ENCODE peak calls at places on chromosomes 2 and 18, in five cellular contexts. F is CD8-positive, alpha-beta T cell; O is BJ; C is right lobe of liver; N is hepatocyte. S is an unnamed sample.

GRCh38 chr2:231662028-231662810 is 46.1 kb upstream of the PTMA start:
- DNase-seq in N (peak), F (peak), C (peak), O (peak), S (no peak)

GRCh38 chr2:152320166-152320565 is 14.8 kb upstream of the FMNL2 start:
- DNase-seq in O (no peak), C (no peak), N (no peak), F (no peak), S (no peak)

GRCh38 chr2:180203972-180204371 is 196.9 kb upstream of the CWC22 start:
- DNase-seq in O (no peak), C (no peak), F (no peak), N (peak), S (no peak)

GRCh38 chr2:137912358-137912757 is 51.9 kb upstream of the HNMT start:
- DNase-seq in F (no peak), N (no peak), C (no peak), O (no peak), S (no peak)

GRCh38 chr2:36889782-36890181 is 76.6 kb downstream of the STRN start:
- DNase-seq in N (peak), C (no peak), F (no peak), O (peak), S (no peak)

GRCh38 chr18:12420831-12421421 is 13.2 kb downstream of the PRELID3A start:
- DNase-seq in N (peak), C (no peak), O (no peak), F (no peak), S (peak)

GRCh38 chr2:85174943-85175342 is 41.8 kb downstream of the TCF7L1 start:
- DNase-seq in O (no peak), C (no peak), F (no peak), N (no peak), S (no peak)

GRCh38 chr2:70546885-70547284 is 6.7 kb downstream of the TGFA start:
- DNase-seq in O (no peak), N (no peak), F (no peak), C (no peak), S (no peak)

GRCh38 chr2:75146903-75147332 is 52.4 kb downstream of the TACR1 start:
- DNase-seq in N (no peak), C (no peak), F (no peak), O (no peak), S (no peak)

GRCh38 chr2:45498661-45499550 is 112.2 kb downstream of the SRBD1 start:
- DNase-seq in O (no peak), F (no peak), N (no peak), C (no peak), S (no peak)

GRCh38 chr2:232688201-232688600 is 8.9 kb upstream of the GIGYF2 start:
- DNase-seq in O (no peak), C (no peak), N (no peak), F (no peak), S (no peak)

GRCh38 chr2:184692137-184692734 is 93.9 kb downstream of the ZNF804A start:
- DNase-seq in F (no peak), O (peak), N (no peak), C (no peak), S (no peak)

GRCh38 chr2:203543898-203544328 is 8.8 kb upstream of the RAPH1 start:
- DNase-seq in C (peak), O (no peak), F (no peak), N (peak), S (no peak)

GRCh38 chr18:79935925-79936324 is 15.5 kb downstream of the SLC66A2 start:
- DNase-seq in F (no peak), C (no peak), N (no peak), O (no peak), S (peak)

GRCh38 chr18:76212958-76213357 is 282.1 kb downstream of the ZNF516 start:
- DNase-seq in N (no peak), F (no peak), O (no peak), C (no peak), S (no peak)

GRCh38 chr2:101773137-101773536 is 75.6 kb downstream of the MAP4K4 start:
- DNase-seq in C (no peak), O (no peak), N (no peak), F (no peak), S (no peak)

GRCh38 chr2:25373269-25373981 is 31.7 kb upstream of the DNMT3A start:
- DNase-seq in F (no peak), N (no peak), C (peak), O (no peak), S (peak)

GRCh38 chr18:616380-616995 is 19.7 kb downstream of the CLUL1 start:
- DNase-seq in F (no peak), C (no peak), N (peak), O (no peak), S (no peak)

GRCh38 chr2:169363570-169364150 is 1.3 kb upstream of the LRP2 start:
- DNase-seq in C (peak), F (no peak), O (no peak), N (peak), S (no peak)

GRCh38 chr2:120436885-120437603 is 91.1 kb downstream of the INHBB start:
- DNase-seq in N (peak), C (no peak), O (no peak), F (no peak), S (no peak)

GRCh38 chr2:172403402-172403801 is 24.0 kb upstream of the ITGA6 start:
- DNase-seq in C (no peak), N (no peak), F (no peak), O (no peak), S (no peak)

GRCh38 chr2:68251187-68251854 is 1.0 kb downstream of the PPP3R1 start:
- DNase-seq in O (no peak), F (peak), C (peak), N (peak), S (no peak)

GRCh38 chr2:107588960-107589542 is 237.6 kb upstream of the RGPD4 start:
- DNase-seq in C (no peak), F (no peak), O (no peak), N (no peak), S (no peak)

GRCh38 chr2:202870431-202871160 is 970 bp downstream of the ICA1L start:
- DNase-seq in O (no peak), C (peak), N (peak), F (peak), S (no peak)

GRCh38 chr18:28735731-28736130 is 558.8 kb upstream of the CDH2 start:
- DNase-seq in N (no peak), F (no peak), O (peak), C (no peak), S (no peak)

GRCh38 chr2:124315221-124315880 is 290.3 kb downstream of the CNTNAP5 start:
- DNase-seq in O (no peak), N (no peak), F (no peak), C (no peak), S (no peak)

GRCh38 chr2:147483293-147483669 is 361.5 kb upstream of the ACVR2A start:
- DNase-seq in O (no peak), C (no peak), N (no peak), F (no peak), S (no peak)

GRCh38 chr2:138137949-138138348 is 173.7 kb downstream of the HNMT start:
- DNase-seq in F (no peak), O (no peak), N (no peak), C (no peak), S (no peak)

GRCh38 chr2:26724784-26725515 is 32.4 kb downstream of the KCNK3 start:
- DNase-seq in O (no peak), C (no peak), N (no peak), F (no peak), S (no peak)

GRCh38 chr2:240229005-240229404 is 88.5 kb upstream of the OTOS start:
- DNase-seq in C (no peak), F (no peak), O (no peak), N (no peak), S (no peak)

GRCh38 chr2:221758076-221758475 is 186.0 kb upstream of the EPHA4 start:
- DNase-seq in F (no peak), O (no peak), C (no peak), N (no peak), S (no peak)

GRCh38 chr2:8414946-8415869 is 266.6 kb upstream of the ID2 start:
- DNase-seq in C (no peak), N (no peak), O (no peak), F (no peak), S (no peak)

GRCh38 chr2:127581516-127582490 is 46.3 kb downstream of the MYO7B start:
- DNase-seq in N (no peak), O (no peak), C (no peak), F (no peak), S (peak)

GRCh38 chr18:8702668-8703067 is 2.7 kb upstream of the MTCL1 start:
- DNase-seq in O (no peak), N (no peak), F (no peak), C (no peak), S (no peak)

GRCh38 chr2:174681983-174682577 is 82.2 kb downstream of the CHRNA1 start:
- DNase-seq in C (peak), F (peak), N (peak), O (no peak), S (no peak)

GRCh38 chr2:36886664-36887063 is 79.7 kb downstream of the STRN start:
- DNase-seq in O (no peak), F (no peak), C (no peak), N (no peak), S (no peak)

GRCh38 chr2:216687646-216688045 is 7.7 kb downstream of the IGFBP5 start:
- DNase-seq in N (no peak), O (no peak), F (no peak), C (no peak), S (no peak)
- TF ChIP-seq CTCF in N (peak), O (peak), F (peak), C (peak), S (peak)

GRCh38 chr2:109395487-109396337 is 218.1 kb downstream of the SEPTIN10 start:
- DNase-seq in F (no peak), C (no peak), N (no peak), O (no peak), S (no peak)

GRCh38 chr2:109398616-109399015 is 215.2 kb downstream of the SEPTIN10 start:
- DNase-seq in O (no peak), C (no peak), F (no peak), N (no peak), S (no peak)

GRCh38 chr2:109399061-109399460 is 214.7 kb downstream of the SEPTIN10 start:
- DNase-seq in O (no peak), N (no peak), C (no peak), F (no peak), S (no peak)

GRCh38 chr2:109397883-109398282 is 215.9 kb downstream of the SEPTIN10 start:
- DNase-seq in N (no peak), C (no peak), F (no peak), O (no peak), S (no peak)

DNA sequence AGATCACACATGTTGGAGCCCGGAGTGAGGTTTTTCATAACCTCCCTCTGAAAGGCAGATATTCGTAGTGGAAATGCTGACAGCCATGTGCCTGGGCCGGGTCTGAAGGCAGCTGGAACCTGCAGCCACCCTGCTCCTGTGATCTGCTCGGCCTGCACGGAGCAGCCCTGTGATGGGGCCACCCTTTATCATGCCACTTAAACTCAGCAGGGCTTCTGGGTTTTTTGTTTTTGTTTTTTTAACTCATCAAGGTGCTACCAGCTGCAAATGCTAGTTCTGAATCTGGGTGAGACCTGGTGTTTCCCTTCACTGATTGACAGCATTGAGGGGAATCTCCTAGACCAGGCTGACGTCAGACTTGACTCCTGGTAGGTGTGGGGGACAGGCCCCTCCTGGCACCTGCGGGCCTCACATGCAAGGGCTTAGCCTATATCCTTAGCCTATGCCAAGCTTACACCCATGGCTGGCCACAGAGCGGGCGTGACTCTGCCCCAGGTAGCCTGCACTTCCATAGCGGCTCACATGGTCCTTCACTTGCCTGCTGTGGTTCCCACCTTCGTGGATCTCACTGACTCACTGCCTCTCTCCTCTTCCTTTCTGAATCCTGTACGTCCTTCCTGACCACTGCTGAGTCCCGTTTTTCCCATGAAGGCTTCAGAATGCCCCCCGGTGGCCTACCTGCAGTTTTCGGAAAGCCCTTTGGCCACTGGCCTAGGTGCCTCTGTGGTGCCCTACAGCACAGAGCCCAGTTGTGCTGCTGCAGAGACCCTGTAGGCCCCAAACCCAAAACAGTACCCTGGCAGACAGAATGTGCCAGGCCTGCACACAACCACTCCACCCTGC is 217.2 kb downstream of the SEPTIN10 start:
- DNase-seq in N (no peak), C (no peak), O (no peak), F (no peak), S (no peak)
- TF ChIP-seq CTCF in N (no peak), C (no peak), O (no peak), F (no peak), S (peak)

GRCh38 chr2:238126775-238127164 is 11.7 kb upstream of the KLHL30 start:
- DNase-seq in C (no peak), N (no peak), O (no peak), F (no peak), S (no peak)

GRCh38 chr2:238129166-238130010 is 9.1 kb upstream of the KLHL30 start:
- DNase-seq in C (no peak), O (no peak), N (no peak), F (no peak), S (peak)

GRCh38 chr2:238128061-238129040 is 10.1 kb upstream of the KLHL30 start:
- DNase-seq in F (no peak), N (no peak), O (no peak), C (no peak), S (peak)

GRCh38 chr2:238126338-238126737 is 12.1 kb upstream of the KLHL30 start:
- DNase-seq in N (no peak), O (no peak), F (no peak), C (no peak), S (no peak)

DNA sequence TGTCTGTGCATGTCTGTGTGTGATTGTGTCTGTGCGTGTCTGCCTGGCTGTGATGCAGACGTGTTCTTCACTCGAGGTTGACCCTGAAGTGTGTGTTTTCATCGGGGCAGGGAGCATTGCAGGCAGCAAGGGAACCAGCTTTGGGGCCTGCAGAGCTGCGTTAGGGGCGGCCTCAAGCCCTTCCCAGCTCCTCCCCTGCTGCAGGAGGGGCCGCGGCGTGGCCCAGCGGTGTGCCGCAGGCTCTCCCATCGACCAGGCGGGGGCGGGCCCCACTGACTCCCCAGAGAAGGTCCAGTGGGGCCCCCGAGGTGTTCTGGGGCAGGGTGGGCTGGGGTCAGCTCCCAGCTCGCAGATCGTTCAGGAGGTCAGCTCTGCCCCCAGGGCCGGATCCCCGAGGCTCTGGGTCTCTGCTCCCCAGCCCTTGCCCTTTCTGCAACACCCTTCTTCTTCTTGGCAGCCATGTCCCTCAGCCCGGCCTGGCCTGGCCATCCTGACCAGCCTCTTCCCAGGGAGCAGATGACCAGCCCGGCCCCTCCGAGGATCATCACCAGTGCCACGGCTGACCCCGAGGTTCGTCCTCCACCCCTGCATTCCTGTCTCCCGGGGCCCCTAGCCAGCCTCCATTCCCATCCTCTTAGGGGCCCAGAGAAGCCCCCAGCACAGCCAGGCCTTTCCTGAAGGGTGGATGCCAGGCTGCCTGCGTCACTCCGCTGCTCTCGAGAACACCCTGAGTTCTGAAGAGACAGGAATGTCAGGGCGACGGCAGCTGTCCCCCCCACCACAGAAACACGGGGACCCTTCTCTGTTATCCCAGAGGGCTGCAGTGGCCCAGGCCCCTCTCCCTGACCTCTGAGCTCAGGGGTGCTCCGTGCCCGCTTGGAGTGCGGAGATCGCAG is 11.1 kb upstream of the KLHL30 start:
- DNase-seq in O (no peak), C (peak), N (no peak), F (no peak), S (peak)
- TF ChIP-seq CTCF in O (peak), C (no peak), N (no peak), F (no peak), S (no peak)

GRCh38 chr2:216133392-216133791 is 24.2 kb downstream of the XRCC5 start:
- DNase-seq in F (no peak), O (no peak), N (no peak), C (no peak), S (no peak)

GRCh38 chr2:216126943-216127342 is 17.8 kb downstream of the XRCC5 start:
- DNase-seq in N (no peak), O (no peak), C (no peak), F (no peak), S (no peak)

GRCh38 chr2:216132585-216132984 is 23.4 kb downstream of the XRCC5 start:
- DNase-seq in N (no peak), O (no peak), C (no peak), F (no peak), S (no peak)

GRCh38 chr2:216131175-216131926 is 22.2 kb downstream of the XRCC5 start:
- DNase-seq in O (no peak), C (no peak), N (no peak), F (no peak), S (no peak)

GRCh38 chr2:216130346-216130951 is 21.3 kb downstream of the XRCC5 start:
- DNase-seq in C (no peak), F (no peak), O (no peak), N (no peak), S (no peak)
- TF ChIP-seq CTCF in C (no peak), F (no peak), O (peak), N (no peak), S (peak)

S was measured in chondrocyte.